ENCODE peak calls at places on chromosome 18, in seven cellular contexts. I is A549, P is K562, W is HepG2, C is tibial nerve, V is upper lobe of left lung, N is ovary. F is an unnamed sample. For H3K9me3, the result is how much of the 10 kb centered on the place peaks cover.

GRCh38 chr18:37476182-37476581 is 89.4 kb downstream of the CELF4 start:
- DNase-seq in P (peak), I (peak), W (peak), N (no peak), V (no peak), C (no peak), F (no peak)

GRCh38 chr18:9698497-9698896 is 9.6 kb upstream of the RAB31 start:
- DNase-seq in P (no peak), W (no peak), C (no peak), I (no peak), N (no peak), V (no peak), F (no peak)

GRCh38 chr18:54948350-54948837 is 10.9 kb downstream of the CCDC68 start:
- DNase-seq in N (no peak), C (no peak), I (no peak), P (no peak), W (peak), V (no peak), F (no peak)

GRCh38 chr18:80103231-80103630 is 5.8 kb upstream of the ADNP2 start:
- DNase-seq in C (no peak), V (no peak), N (no peak), I (no peak), P (no peak), W (no peak), F (no peak)

GRCh38 chr18:32661486-32662299 is 111.1 kb downstream of the KLHL14 start:
- DNase-seq in P (no peak), C (no peak), N (no peak), V (no peak), W (no peak), I (no peak), F (no peak)

GRCh38 chr18:23066060-23066459 is 69.2 kb upstream of the CABLES1 start:
- DNase-seq in I (no peak), C (no peak), V (no peak), P (no peak), N (no peak), W (no peak), F (no peak)

GRCh38 chr18:69161383-69162028 is 239.2 kb upstream of the DOK6 start:
- DNase-seq in V (no peak), N (no peak), C (no peak), W (peak), I (no peak), P (no peak), F (no peak)

GRCh38 chr18:39742015-39742466 is 2176.4 kb upstream of the CELF4 start:
- DNase-seq in W (no peak), N (no peak), P (no peak), V (no peak), C (no peak), I (no peak), F (no peak)

GRCh38 chr18:77110400-77110799 is 22.2 kb downstream of the MBP start:
- DNase-seq in V (no peak), W (no peak), N (no peak), P (no peak), C (no peak), I (no peak), F (no peak)

GRCh38 chr18:35267809-35268208 is 22.2 kb downstream of the ZSCAN30 start:
- DNase-seq in N (peak), P (no peak), V (peak), I (no peak), C (no peak), W (no peak), F (no peak)

GRCh38 chr18:58638446-58638845 is 9.6 kb upstream of the ALPK2 start:
- DNase-seq in I (no peak), N (no peak), P (no peak), C (no peak), W (no peak), V (no peak), F (no peak)

GRCh38 chr18:2883137-2883671 is 36.4 kb downstream of the EMILIN2 start:
- DNase-seq in V (peak), P (no peak), I (no peak), N (peak), C (no peak), W (no peak), F (no peak)

GRCh38 chr18:49491857-49492693 is 5.0 kb upstream of the C18orf32 start:
- DNase-seq in C (peak), I (peak), P (peak), V (peak), N (peak), W (peak), F (peak)

GRCh38 chr18:73891572-73892421 is 255.8 kb downstream of the FBXO15 start:
- DNase-seq in C (no peak), N (no peak), I (no peak), V (peak), P (no peak), W (no peak), F (no peak)
- TF ChIP-seq EP300 in C (no peak), N (no peak), I (no peak), V (no peak), P (no peak), W (no peak), F (no peak)

GRCh38 chr18:47409519-47409918 is 158.1 kb upstream of the SKOR2 start:
- DNase-seq in P (no peak), C (no peak), I (no peak), N (no peak), V (no peak), W (no peak), F (no peak)
- H3K9me3 ChIP-seq in P (under half), C (under half), I (under half), N (under half), V (under half), W (under half), F (under half)

GRCh38 chr18:70417847-70418246 is 129.0 kb downstream of the SOCS6 start:
- DNase-seq in P (no peak), W (no peak), I (no peak), N (no peak), V (no peak), C (no peak), F (no peak)
- TF ChIP-seq EP300 in P (no peak), W (no peak), I (no peak), N (no peak), V (no peak), C (no peak), F (no peak)

GRCh38 chr18:13712400-13713131 is 13.8 kb downstream of the FAM210A start:
- DNase-seq in V (no peak), I (no peak), N (no peak), P (no peak), W (no peak), C (no peak), F (no peak)
- H3K9me3 ChIP-seq in V (under half), I (under half), N (under half), P (under half), W (under half), C (under half), F (under half)

DNA sequence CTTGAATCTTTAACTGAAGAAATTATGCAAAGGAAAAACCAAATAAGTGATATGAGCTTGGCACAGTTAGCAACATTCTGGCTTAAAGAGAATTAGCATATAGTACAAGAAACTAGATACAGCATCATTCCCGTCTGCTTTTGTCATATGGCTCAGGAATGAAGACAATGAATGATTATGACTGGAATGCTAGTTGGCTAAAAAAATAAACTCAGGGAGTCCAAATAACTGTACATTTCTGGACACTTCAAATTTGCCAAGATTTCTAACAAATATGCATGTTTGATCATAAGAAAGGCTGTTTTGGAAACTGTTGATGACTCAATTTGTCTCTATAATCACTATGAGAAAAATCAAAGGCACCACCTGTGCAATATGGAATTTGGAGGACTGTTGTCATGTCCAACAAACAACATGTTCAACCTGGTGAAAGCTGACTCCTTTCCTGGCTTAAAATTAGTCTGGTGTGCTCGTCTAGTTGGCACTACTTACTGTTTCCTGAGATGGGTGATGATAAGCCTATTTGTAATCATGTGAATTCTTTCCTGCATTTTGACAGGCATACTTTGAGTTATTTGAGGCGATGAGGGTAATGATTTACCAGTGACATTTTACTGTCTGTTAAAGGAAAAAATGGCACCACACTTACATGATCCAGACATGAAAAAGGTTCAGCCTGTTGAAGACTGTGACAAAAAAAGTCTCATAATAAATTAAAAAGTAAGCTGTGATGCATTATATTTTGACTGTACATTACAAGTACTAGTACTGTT is 133.9 kb upstream of the CDH20 start:
- DNase-seq in N (no peak), W (no peak), P (no peak), C (no peak), I (no peak), V (no peak), F (no peak)
- TF ChIP-seq EP300 in N (no peak), W (no peak), P (no peak), C (no peak), I (no peak), V (no peak), F (no peak)

F was measured in stomach.